ENCODE peak calls at places on chromosome 5, in five cellular contexts. N, D, J, V and O are unnamed samples.
A peak's percentile ranks its signal among the peaks of the same experiment; 100 is the strongest.

GRCh38 chr5:54309751-54310432 is 481 bp downstream of the ARL15 start:
- DNase-seq in J (no peak), V (no peak), D (peak; percentile 62), N (peak; percentile 57), O (peak; percentile 9)

GRCh38 chr5:170761708-170762066 is 21.8 kb upstream of the GABRP start:
- DNase-seq in D (no peak), N (no peak), V (no peak), J (no peak), O (no peak)

GRCh38 chr5:93723005-93723404 is 18.4 kb downstream of the POU5F2 start:
- DNase-seq in V (no peak), D (peak; percentile 28), J (no peak), N (no peak), O (no peak)

GRCh38 chr5:107719207-107719606 is 48.5 kb upstream of the EFNA5 start:
- DNase-seq in N (no peak), D (no peak), V (no peak), J (no peak), O (no peak)

GRCh38 chr5:5483880-5484595 is 61.6 kb downstream of the ICE1 start:
- DNase-seq in N (peak; percentile 23), D (peak; percentile 77), V (no peak), J (no peak), O (no peak)

GRCh38 chr5:172583931-172584511 is 57.0 kb upstream of the NEURL1B start:
- DNase-seq in N (no peak), D (no peak), J (no peak), V (peak; percentile 80), O (no peak)

GRCh38 chr5:1511037-1511436 is 12.7 kb downstream of the LPCAT1 start:
- DNase-seq in J (no peak), N (no peak), D (no peak), V (peak; percentile 19), O (no peak)

GRCh38 chr5:122163151-122164069 is 34.1 kb downstream of the ZNF474 start:
- DNase-seq in D (peak; percentile 97), N (peak; percentile 87), V (peak; percentile 32), J (no peak), O (no peak)

GRCh38 chr5:135996611-135997010 is 32.2 kb upstream of the TGFBI start:
- DNase-seq in V (no peak), N (no peak), J (no peak), D (peak; percentile 90), O (no peak)

GRCh38 chr5:126044931-126045565 is 378.2 kb upstream of the GRAMD2B start:
- DNase-seq in D (no peak), J (no peak), V (no peak), N (peak; percentile 36), O (no peak)

GRCh38 chr5:160802567-160802966 is 49.4 kb downstream of the ATP10B start:
- DNase-seq in J (no peak), V (no peak), N (no peak), D (peak; percentile 2), O (no peak)

GRCh38 chr5:31809037-31809910 is 170.3 kb downstream of the PDZD2 start:
- DNase-seq in N (peak; percentile 77), D (peak; percentile 84), V (peak; percentile 77), J (peak; percentile 52), O (no peak)

GRCh38 chr5:33227247-33227646 is 213.5 kb upstream of the TARS1 start:
- DNase-seq in J (no peak), D (peak; percentile 1), N (peak; percentile 7), V (no peak), O (no peak)

GRCh38 chr5:177605078-177605477 is 5.1 kb downstream of the B4GALT7 start:
- DNase-seq in V (no peak), D (no peak), N (no peak), J (no peak), O (no peak)

DNA sequence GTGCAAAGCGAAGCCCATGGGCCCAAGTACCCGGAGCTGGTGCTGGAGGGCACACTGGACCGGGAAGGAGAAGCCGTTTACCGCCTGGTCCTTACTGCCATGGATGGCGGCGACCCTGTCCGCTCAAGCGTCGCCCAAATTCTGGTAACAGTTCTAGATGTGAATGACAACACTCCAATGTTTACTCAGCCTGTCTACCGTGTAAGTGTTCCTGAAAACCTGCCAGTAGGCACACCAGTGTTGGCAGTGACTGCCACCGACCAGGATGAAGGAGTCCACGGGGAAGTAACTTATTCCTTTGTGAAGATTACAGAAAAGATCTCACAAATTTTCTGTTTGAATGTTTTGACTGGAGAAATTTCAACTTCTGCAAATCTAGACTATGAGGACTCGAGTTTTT is 936 bp downstream of the PCDHGA6 start:
- DNase-seq in N (no peak), D (no peak), J (no peak), V (peak; percentile 55), O (no peak)
- H3K9me3 ChIP-seq in N (peaks cover 59% of the 10 kb centered on the region), D (no peaks in the 10 kb centered on the region), J (peaks cover 53% of the 10 kb centered on the region), V (peaks cover 42% of the 10 kb centered on the region), O (peaks cover 5% of the 10 kb centered on the region)

GRCh38 chr5:153937661-153938060 is 101.0 kb downstream of the FAM114A2 start:
- DNase-seq in V (no peak), D (no peak), N (no peak), J (no peak), O (no peak)

GRCh38 chr5:153938131-153938842 is 100.4 kb downstream of the FAM114A2 start:
- DNase-seq in V (no peak), J (no peak), N (peak; percentile 46), D (peak; percentile 10), O (no peak)

GRCh38 chr5:153941265-153941664 is 97.4 kb downstream of the FAM114A2 start:
- DNase-seq in V (no peak), J (no peak), D (no peak), N (no peak), O (no peak)

DNA sequence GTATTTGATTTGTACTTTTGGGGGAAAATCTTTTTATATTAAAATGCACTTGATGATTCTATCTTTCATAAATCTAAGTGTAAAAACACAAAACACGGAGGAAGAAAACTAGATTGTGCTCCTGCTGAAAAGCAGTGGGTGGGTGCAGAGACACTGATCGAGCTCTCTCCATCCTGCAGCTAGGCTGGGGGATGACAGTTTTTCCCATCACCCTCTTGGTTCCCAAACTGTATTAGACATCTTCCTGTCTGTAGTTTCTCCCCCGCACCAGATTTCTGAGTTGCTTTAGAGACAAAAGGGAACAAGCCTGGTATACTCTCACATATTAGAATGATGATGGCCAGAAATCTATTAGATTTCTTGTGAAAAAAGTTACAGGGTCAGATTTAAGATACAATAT is 99.6 kb downstream of the FAM114A2 start:
- DNase-seq in N (no peak), J (no peak), V (no peak), D (no peak), O (no peak)
- H3K9me3 ChIP-seq in N (peaks cover 64% of the 10 kb centered on the region), J (peaks cover 48% of the 10 kb centered on the region), V (peaks cover 51% of the 10 kb centered on the region), D (peaks cover 8% of the 10 kb centered on the region), O (peaks cover 5% of the 10 kb centered on the region)

DNA sequence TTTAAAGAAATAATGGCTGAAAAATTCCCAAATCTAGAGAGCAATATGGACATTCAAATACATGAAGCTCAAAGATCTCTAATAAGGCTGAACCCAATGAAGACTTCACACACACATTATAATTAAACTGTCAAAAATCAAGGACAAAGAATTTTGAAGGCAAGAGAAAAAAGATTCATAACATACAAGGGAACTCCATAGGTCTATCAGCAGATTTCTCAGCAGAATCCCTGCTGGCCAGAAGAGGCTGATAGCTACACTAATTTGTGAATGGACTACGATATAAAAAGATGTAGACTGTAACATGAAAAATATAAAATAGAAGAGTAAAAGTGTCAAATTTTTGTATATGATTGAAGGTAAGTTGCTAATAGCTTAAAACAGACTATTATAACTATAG is 251.9 kb downstream of the ADAMTS6 start:
- DNase-seq in D (no peak), V (no peak), J (no peak), N (no peak), O (no peak)
- H3K9me3 ChIP-seq in D (peaks cover 8% of the 10 kb centered on the region), V (peaks cover 36% of the 10 kb centered on the region), J (peaks cover 21% of the 10 kb centered on the region), N (peaks cover 42% of the 10 kb centered on the region), O (peaks cover 4% of the 10 kb centered on the region)

GRCh38 chr5:111095982-111096381 is 3.8 kb downstream of the WDR36 start:
- DNase-seq in J (no peak), D (no peak), N (no peak), V (no peak), O (no peak)

DNA sequence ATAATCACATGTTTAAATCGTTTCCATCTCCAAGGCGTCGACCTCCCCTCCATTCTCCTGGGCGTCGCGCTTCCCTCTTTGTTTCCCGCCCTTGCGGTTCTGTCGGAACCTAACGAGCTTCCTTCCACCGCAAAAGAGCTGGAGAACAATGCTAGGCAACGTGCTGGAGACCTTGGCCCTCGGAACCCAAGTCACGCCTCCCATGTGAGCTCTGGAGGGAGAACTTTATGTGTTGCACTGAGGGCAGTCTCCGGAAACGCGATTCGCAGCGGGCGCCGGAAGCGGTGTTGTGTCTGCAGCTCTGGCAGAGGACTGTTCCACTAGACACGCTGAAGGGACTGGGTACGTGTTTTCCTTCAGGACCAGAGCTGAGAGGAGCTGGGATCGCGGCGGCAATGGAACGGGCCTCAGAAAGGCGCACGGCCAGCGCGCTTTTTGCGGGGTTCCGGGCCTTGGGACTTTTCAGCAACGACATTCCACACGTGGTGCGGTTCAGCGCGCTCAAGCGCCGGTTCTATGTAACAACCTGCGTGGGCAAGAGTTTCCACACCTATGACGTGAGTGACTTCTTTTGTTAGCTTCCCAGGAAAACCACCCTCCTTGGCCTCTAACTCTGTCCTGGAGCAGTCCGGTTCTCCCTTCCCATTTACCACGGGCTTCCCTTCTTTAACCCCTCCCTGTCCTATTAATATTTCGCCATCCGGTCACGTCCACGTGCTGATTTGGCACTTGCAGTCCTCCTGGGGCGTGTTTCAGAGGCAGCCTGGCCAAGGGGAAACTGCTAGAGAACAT is at the start of gene WDR36:
- DNase-seq in N (peak; percentile 96), D (peak; percentile 94), J (peak; percentile 86), V (peak; percentile 92), O (peak; percentile 87)
- H3K9me3 ChIP-seq in N (no peaks in the 10 kb centered on the region), D (no peaks in the 10 kb centered on the region), J (no peaks in the 10 kb centered on the region), V (no peaks in the 10 kb centered on the region), O (no peaks in the 10 kb centered on the region)

GRCh38 chr5:68286612-68286912 is 71.0 kb downstream of the PIK3R1 start:
- DNase-seq in V (no peak), D (no peak), N (no peak), J (no peak), O (no peak)
- H3K9me3 ChIP-seq in V (no peaks in the 10 kb centered on the region), D (no peaks in the 10 kb centered on the region), N (no peaks in the 10 kb centered on the region), J (no peaks in the 10 kb centered on the region), O (no peaks in the 10 kb centered on the region)

GRCh38 chr5:75446068-75446467 is 65.4 kb downstream of the CERT1 start:
- DNase-seq in N (no peak), D (no peak), V (no peak), J (no peak), O (no peak)
- H3K9me3 ChIP-seq in N (peaks cover 11% of the 10 kb centered on the region), D (no peaks in the 10 kb centered on the region), V (no peaks in the 10 kb centered on the region), J (no peaks in the 10 kb centered on the region), O (no peaks in the 10 kb centered on the region)

DNA sequence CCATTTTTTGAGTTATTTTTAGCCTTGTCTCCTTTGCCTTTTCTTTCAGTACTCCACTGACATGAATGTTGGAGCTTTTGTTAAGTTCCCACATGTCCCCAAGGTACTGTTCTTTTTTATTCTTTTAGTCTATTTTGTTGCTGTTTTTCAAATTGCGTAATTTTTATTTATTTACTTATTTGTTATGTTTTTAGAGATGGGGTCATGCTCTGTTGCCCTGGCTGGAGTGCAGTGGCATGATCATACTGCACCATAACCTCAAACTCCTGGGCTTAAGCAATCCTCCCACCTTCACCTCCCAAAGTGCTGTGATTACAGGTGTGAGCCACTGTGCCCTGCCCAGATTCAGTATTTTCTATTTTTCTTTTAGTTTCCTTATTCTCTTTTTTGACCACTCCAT is 5.4 kb upstream of the PCDHA1 start:
- DNase-seq in N (no peak), J (no peak), V (no peak), D (no peak), O (no peak)
- H3K9me3 ChIP-seq in N (peaks cover 68% of the 10 kb centered on the region), J (peaks cover 65% of the 10 kb centered on the region), V (peaks cover 26% of the 10 kb centered on the region), D (no peaks in the 10 kb centered on the region), O (peaks cover 15% of the 10 kb centered on the region)

GRCh38 chr5:141343953-141344463 is 379 bp downstream of the PCDHGA3 start:
- DNase-seq in D (no peak), V (no peak), N (no peak), J (no peak), O (no peak)
- H3K9me3 ChIP-seq in D (no peaks in the 10 kb centered on the region), V (peaks cover 14% of the 10 kb centered on the region), N (peaks cover 42% of the 10 kb centered on the region), J (peaks cover 23% of the 10 kb centered on the region), O (peaks cover 19% of the 10 kb centered on the region)